ENCODE peak calls at places on chromosome 14, in four cellular contexts. One of them, this sample, is unnamed.

GRCh38 chr14:74950795-74951442 is 4.5 kb downstream of the PGF start:
- DNase-seq in A549: no peak
- DNase-seq in upper lobe of right lung: no peak
- DNase-seq in pancreas: no peak
- DNase-seq in this sample: no peak

GRCh38 chr14:71358209-71358931 is 451.1 kb downstream of the PCNX1 start:
- DNase-seq in A549: no peak
- DNase-seq in upper lobe of right lung: no peak
- DNase-seq in pancreas: no peak
- DNase-seq in this sample: no peak

GRCh38 chr14:52185178-52185577 is 82.3 kb upstream of the PTGDR start:
- DNase-seq in A549: no peak
- DNase-seq in upper lobe of right lung: no peak
- DNase-seq in pancreas: no peak
- DNase-seq in this sample: no peak

GRCh38 chr14:71430321-71431168 is 501.7 kb upstream of the RGS6 start:
- DNase-seq in A549: no peak
- DNase-seq in upper lobe of right lung: no peak
- DNase-seq in pancreas: no peak
- DNase-seq in this sample: no peak

GRCh38 chr14:53273671-53274072 is 120.5 kb upstream of the DDHD1 start:
- DNase-seq in A549: peak; percentile 42
- DNase-seq in upper lobe of right lung: no peak
- DNase-seq in pancreas: no peak
- DNase-seq in this sample: peak; percentile 24

GRCh38 chr14:90512332-90512951 is 115.6 kb downstream of the CALM1 start:
- DNase-seq in A549: no peak
- DNase-seq in upper lobe of right lung: no peak
- DNase-seq in pancreas: no peak
- DNase-seq in this sample: no peak

GRCh38 chr14:34794217-34794616 is 79.8 kb upstream of the CFL2 start:
- DNase-seq in A549: no peak
- DNase-seq in upper lobe of right lung: no peak
- DNase-seq in pancreas: no peak
- DNase-seq in this sample: no peak

GRCh38 chr14:63972323-63972932 is 119.6 kb downstream of the SYNE2 start:
- DNase-seq in A549: no peak
- DNase-seq in upper lobe of right lung: no peak
- DNase-seq in pancreas: no peak
- DNase-seq in this sample: no peak

GRCh38 chr14:67335781-67336180 is 23.8 kb downstream of the ATP6V1D start:
- DNase-seq in A549: peak; percentile 60
- DNase-seq in upper lobe of right lung: no peak
- DNase-seq in pancreas: no peak
- DNase-seq in this sample: no peak

GRCh38 chr14:99982449-99983250 is 82.6 kb upstream of the EVL start:
- DNase-seq in A549: peak; percentile 74
- DNase-seq in upper lobe of right lung: no peak
- DNase-seq in pancreas: peak; percentile 41
- DNase-seq in this sample: no peak

GRCh38 chr14:64704145-64704742 is at the start of gene PLEKHG3:
- DNase-seq in A549: peak; percentile 79
- DNase-seq in upper lobe of right lung: peak; percentile 89
- DNase-seq in pancreas: peak; percentile 84
- DNase-seq in this sample: peak; percentile 80

GRCh38 chr14:104235686-104236085 is 97.3 kb downstream of the KIF26A start:
- DNase-seq in A549: no peak
- DNase-seq in upper lobe of right lung: no peak
- DNase-seq in pancreas: no peak
- DNase-seq in this sample: no peak

GRCh38 chr14:56027916-56028637 is 90.1 kb upstream of the PELI2 start:
- DNase-seq in A549: no peak
- DNase-seq in upper lobe of right lung: no peak
- DNase-seq in pancreas: no peak
- DNase-seq in this sample: no peak

GRCh38 chr14:29630566-29631160 is 297.0 kb downstream of the PRKD1 start:
- DNase-seq in A549: no peak
- DNase-seq in upper lobe of right lung: no peak
- DNase-seq in pancreas: no peak
- DNase-seq in this sample: no peak

GRCh38 chr14:90532826-90533525 is 136.1 kb downstream of the CALM1 start:
- DNase-seq in A549: no peak
- DNase-seq in upper lobe of right lung: no peak
- DNase-seq in pancreas: no peak
- DNase-seq in this sample: no peak

GRCh38 chr14:50768693-50769092 is 62.3 kb downstream of the NIN start:
- DNase-seq in A549: no peak
- DNase-seq in upper lobe of right lung: no peak
- DNase-seq in pancreas: no peak
- DNase-seq in this sample: no peak

GRCh38 chr14:57578427-57579220 is 85.0 kb upstream of the CCDC198 start:
- DNase-seq in A549: no peak
- DNase-seq in upper lobe of right lung: no peak
- DNase-seq in pancreas: no peak
- DNase-seq in this sample: no peak

DNA sequence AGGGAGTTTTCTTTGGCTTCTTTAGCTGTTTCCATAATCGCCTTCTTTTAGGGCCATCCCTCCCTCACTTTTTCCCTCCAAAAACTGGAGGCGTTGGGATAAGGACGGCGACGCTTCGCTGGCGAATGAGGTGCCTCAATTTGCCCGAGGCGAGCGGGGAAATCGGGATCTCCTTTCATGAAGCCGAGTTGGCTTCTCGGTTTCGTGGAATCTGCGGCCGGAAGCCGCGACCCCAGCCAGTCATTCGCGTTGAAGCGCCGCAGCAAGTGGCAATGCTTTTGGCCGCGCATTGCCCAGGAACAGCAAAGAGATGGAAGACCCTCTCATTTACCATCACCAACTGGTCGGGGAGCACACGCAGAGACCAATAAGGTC is 8.3 kb upstream of the SIX1 start:
- DNase-seq in A549: no peak
- DNase-seq in upper lobe of right lung: no peak
- DNase-seq in pancreas: no peak
- DNase-seq in this sample: no peak
- H3K4me3 ChIP-seq in A549: peak overlapping the region; percentile 56
- H3K4me3 ChIP-seq in upper lobe of right lung: peak overlapping the region; percentile 70
- H3K4me3 ChIP-seq in pancreas: peak overlapping the region; percentile 53
- H3K4me3 ChIP-seq in this sample: peak overlapping the region; percentile 56

DNA sequence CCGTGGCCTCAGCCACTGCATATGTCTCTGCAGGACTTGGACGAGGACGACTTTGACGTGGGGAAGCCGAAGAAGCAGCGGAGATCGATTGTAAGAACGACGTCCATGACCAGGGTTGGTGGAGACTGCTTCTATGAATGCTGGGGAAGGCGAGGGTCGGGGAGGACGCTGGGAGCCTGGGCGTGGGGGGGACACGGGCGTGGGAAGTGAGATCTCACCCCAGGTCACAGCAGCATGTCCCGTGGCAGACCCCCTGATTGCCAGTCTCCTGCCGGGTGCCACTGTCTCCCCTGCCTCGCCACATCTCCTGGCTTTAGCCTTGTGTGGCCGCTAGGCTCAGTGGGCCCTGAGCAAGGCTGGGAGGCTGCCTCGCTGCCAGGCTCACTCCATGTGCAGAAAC is 29.9 kb upstream of the TEX22 start:
- DNase-seq in A549: no peak
- DNase-seq in upper lobe of right lung: no peak
- DNase-seq in pancreas: no peak
- DNase-seq in this sample: no peak
- H3K4me1 ChIP-seq in A549: no peaks in the 10 kb centered on the region
- H3K4me1 ChIP-seq in upper lobe of right lung: no peaks in the 10 kb centered on the region
- H3K4me1 ChIP-seq in pancreas: no peaks in the 10 kb centered on the region
- H3K4me1 ChIP-seq in this sample: peaks cover 10% of the 10 kb centered on the region

DNA sequence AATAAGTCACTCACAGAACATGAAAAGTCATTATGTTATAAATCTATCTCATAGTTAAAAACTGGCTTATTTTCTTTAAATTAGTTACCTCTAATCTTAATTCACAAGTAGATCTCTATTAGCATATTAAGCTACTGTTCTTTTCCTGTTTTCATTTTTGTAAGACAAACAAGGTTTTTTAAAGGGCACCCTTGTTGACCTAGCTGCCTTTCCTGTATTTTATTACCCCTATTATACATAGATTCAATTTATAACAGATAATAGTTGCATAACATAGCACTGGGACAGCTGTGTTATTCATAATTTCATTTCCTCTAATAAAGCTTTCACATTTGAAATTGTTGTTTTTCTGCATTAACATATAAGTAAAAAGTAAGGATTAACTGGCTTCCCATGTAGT is 1500.7 kb upstream of the FLRT2 start:
- DNase-seq in A549: no peak
- DNase-seq in upper lobe of right lung: no peak
- DNase-seq in pancreas: no peak
- DNase-seq in this sample: no peak
- H3K27ac ChIP-seq in A549: no peak overlapping the region
- H3K27ac ChIP-seq in upper lobe of right lung: no peak overlapping the region
- H3K27ac ChIP-seq in pancreas: no peak overlapping the region
- H3K27ac ChIP-seq in this sample: no peak overlapping the region

DNA sequence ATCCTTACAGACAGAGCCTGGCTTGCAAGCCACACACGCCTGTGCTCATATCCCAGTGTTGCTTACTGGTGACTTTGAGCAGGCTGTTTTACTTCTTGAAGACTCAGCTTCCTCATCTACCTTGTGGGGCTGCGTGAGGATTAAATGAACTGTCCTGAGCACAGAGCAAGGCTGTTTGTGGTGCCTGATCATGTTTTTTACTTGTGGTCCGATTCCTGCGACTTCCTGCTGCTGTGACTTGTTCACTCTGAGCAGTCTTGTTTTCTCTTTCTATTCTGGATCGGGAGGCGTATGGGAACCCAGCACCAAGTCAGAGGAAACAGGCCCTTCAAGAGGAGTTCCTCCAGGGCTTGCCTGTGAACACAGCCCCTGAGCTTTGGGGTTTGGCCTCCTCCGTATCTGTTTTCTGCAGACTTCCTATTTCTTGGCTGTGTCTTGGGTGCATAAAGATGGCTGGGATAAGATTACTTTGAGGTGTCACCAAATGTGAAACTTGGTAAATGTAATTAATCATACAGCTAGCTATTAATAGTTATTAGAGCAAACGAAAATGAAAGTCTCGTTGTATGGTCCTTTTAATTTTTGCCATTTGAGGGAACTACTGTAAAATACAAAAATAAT is 251.7 kb downstream of the FOXN3 start:
- DNase-seq in A549: no peak
- DNase-seq in upper lobe of right lung: no peak
- DNase-seq in pancreas: no peak
- DNase-seq in this sample: no peak
- H3K4me3 ChIP-seq in A549: no peak overlapping the region
- H3K4me3 ChIP-seq in upper lobe of right lung: peak overlapping the region; percentile 23
- H3K4me3 ChIP-seq in pancreas: no peak overlapping the region
- H3K4me3 ChIP-seq in this sample: peak overlapping the region; percentile 35

This sample was measured in heart right ventricle.